ENCODE peak calls at places on chromosomes 12 and 14, in six cellular contexts. One of them, this sample, is unnamed. For H3K36me3, the result is how much of the 10 kb centered on the place peaks cover.

GRCh38 chr14:63282997-63283396 is 35.7 kb downstream of the GPHB5 start:
- DNase-seq in cardiac muscle cell: no peak
- DNase-seq in colonic mucosa: no peak
- DNase-seq in HCT116: no peak
- DNase-seq in pancreas: no peak
- DNase-seq in sigmoid colon: no peak
- DNase-seq in this sample: no peak

GRCh38 chr12:122067966-122068365 is 10.6 kb upstream of the MLXIP start:
- DNase-seq in pancreas: no peak
- DNase-seq in cardiac muscle cell: no peak
- DNase-seq in HCT116: no peak
- DNase-seq in colonic mucosa: no peak
- DNase-seq in sigmoid colon: peak
- DNase-seq in this sample: no peak

GRCh38 chr14:55473786-55474185 is 33.4 kb upstream of the TBPL2 start:
- DNase-seq in cardiac muscle cell: no peak
- DNase-seq in colonic mucosa: no peak
- DNase-seq in HCT116: no peak
- DNase-seq in sigmoid colon: no peak
- DNase-seq in pancreas: no peak
- DNase-seq in this sample: no peak

GRCh38 chr14:93319958-93320357 is 12.9 kb downstream of the BTBD7 start:
- DNase-seq in sigmoid colon: no peak
- DNase-seq in pancreas: no peak
- DNase-seq in cardiac muscle cell: no peak
- DNase-seq in HCT116: no peak
- DNase-seq in colonic mucosa: no peak
- DNase-seq in this sample: no peak

GRCh38 chr14:103260629-103261124 is 73.4 kb upstream of the EIF5 start:
- DNase-seq in HCT116: no peak
- DNase-seq in cardiac muscle cell: no peak
- DNase-seq in colonic mucosa: peak
- DNase-seq in sigmoid colon: peak
- DNase-seq in pancreas: peak
- DNase-seq in this sample: no peak

GRCh38 chr14:71863049-71863448 is 69.2 kb upstream of the RGS6 start:
- DNase-seq in pancreas: no peak
- DNase-seq in HCT116: no peak
- DNase-seq in sigmoid colon: no peak
- DNase-seq in colonic mucosa: no peak
- DNase-seq in cardiac muscle cell: no peak
- DNase-seq in this sample: no peak

GRCh38 chr12:1593232-1594044 is 943 bp downstream of the FBXL14 start:
- DNase-seq in HCT116: no peak
- DNase-seq in colonic mucosa: peak
- DNase-seq in cardiac muscle cell: peak
- DNase-seq in pancreas: peak
- DNase-seq in sigmoid colon: peak
- DNase-seq in this sample: peak

GRCh38 chr14:24556756-24557155 is 19.3 kb downstream of the CTSG start:
- DNase-seq in pancreas: no peak
- DNase-seq in colonic mucosa: no peak
- DNase-seq in cardiac muscle cell: no peak
- DNase-seq in HCT116: no peak
- DNase-seq in sigmoid colon: no peak
- DNase-seq in this sample: no peak

GRCh38 chr12:10310926-10311705 is 3.4 kb downstream of the KLRD1 start:
- DNase-seq in HCT116: no peak
- DNase-seq in sigmoid colon: no peak
- DNase-seq in pancreas: no peak
- DNase-seq in cardiac muscle cell: no peak
- DNase-seq in colonic mucosa: no peak
- DNase-seq in this sample: no peak

GRCh38 chr14:32998433-32998832 is 59.8 kb downstream of the NPAS3 start:
- DNase-seq in pancreas: no peak
- DNase-seq in colonic mucosa: no peak
- DNase-seq in cardiac muscle cell: no peak
- DNase-seq in HCT116: no peak
- DNase-seq in sigmoid colon: no peak
- DNase-seq in this sample: no peak
- TF ChIP-seq CTCF in pancreas: no peak
- TF ChIP-seq CTCF in colonic mucosa: peak
- TF ChIP-seq CTCF in cardiac muscle cell: peak
- TF ChIP-seq CTCF in HCT116: no peak
- TF ChIP-seq CTCF in sigmoid colon: no peak
- TF ChIP-seq CTCF in this sample: peak

DNA sequence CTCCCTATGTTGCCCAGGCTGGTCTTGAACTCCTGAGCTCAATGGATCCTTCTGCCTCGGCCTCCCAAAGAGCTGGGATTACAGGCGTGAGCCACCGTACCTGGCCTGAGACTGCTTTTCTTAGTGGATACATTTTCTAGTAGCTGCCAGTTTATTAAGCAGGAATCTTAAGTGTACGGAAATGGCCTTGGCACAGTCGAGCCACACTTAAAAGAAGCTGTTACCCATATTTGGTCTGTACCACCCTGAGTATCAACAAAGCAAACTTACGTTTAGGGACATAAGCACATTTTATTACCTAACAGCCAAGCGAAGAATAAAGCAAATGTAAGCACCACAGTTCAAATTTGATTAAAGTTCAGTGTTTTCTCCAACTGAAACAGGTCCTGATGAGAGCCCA is 50.7 kb upstream of the NR2C1 start:
- DNase-seq in colonic mucosa: no peak
- DNase-seq in HCT116: no peak
- DNase-seq in cardiac muscle cell: no peak
- DNase-seq in pancreas: no peak
- DNase-seq in sigmoid colon: no peak
- DNase-seq in this sample: peak
- H3K36me3 ChIP-seq in colonic mucosa: under half
- H3K36me3 ChIP-seq in HCT116: under half
- H3K36me3 ChIP-seq in cardiac muscle cell: under half
- H3K36me3 ChIP-seq in pancreas: under half
- H3K36me3 ChIP-seq in sigmoid colon: under half
- H3K36me3 ChIP-seq in this sample: under half

GRCh38 chr14:56715938-56716337 is 94.3 kb downstream of the OTX2 start:
- DNase-seq in cardiac muscle cell: no peak
- DNase-seq in HCT116: no peak
- DNase-seq in sigmoid colon: no peak
- DNase-seq in colonic mucosa: no peak
- DNase-seq in pancreas: no peak
- DNase-seq in this sample: no peak
- TF ChIP-seq CTCF in cardiac muscle cell: no peak
- TF ChIP-seq CTCF in HCT116: no peak
- TF ChIP-seq CTCF in sigmoid colon: no peak
- TF ChIP-seq CTCF in colonic mucosa: no peak
- TF ChIP-seq CTCF in pancreas: no peak
- TF ChIP-seq CTCF in this sample: no peak

GRCh38 chr14:67365476-67365875 is 5.3 kb downstream of the EIF2S1 start:
- DNase-seq in pancreas: no peak
- DNase-seq in sigmoid colon: no peak
- DNase-seq in colonic mucosa: no peak
- DNase-seq in cardiac muscle cell: no peak
- DNase-seq in HCT116: no peak
- DNase-seq in this sample: no peak
- H3K36me3 ChIP-seq in pancreas: under half
- H3K36me3 ChIP-seq in sigmoid colon: under half
- H3K36me3 ChIP-seq in colonic mucosa: under half
- H3K36me3 ChIP-seq in cardiac muscle cell: half or more
- H3K36me3 ChIP-seq in HCT116: under half
- H3K36me3 ChIP-seq in this sample: under half

GRCh38 chr14:94768521-94769412 is 1.1 kb downstream of the GSC start:
- DNase-seq in HCT116: no peak
- DNase-seq in sigmoid colon: peak
- DNase-seq in cardiac muscle cell: no peak
- DNase-seq in colonic mucosa: no peak
- DNase-seq in pancreas: no peak
- DNase-seq in this sample: peak
- TF ChIP-seq CTCF in HCT116: no peak
- TF ChIP-seq CTCF in sigmoid colon: no peak
- TF ChIP-seq CTCF in cardiac muscle cell: no peak
- TF ChIP-seq CTCF in colonic mucosa: no peak
- TF ChIP-seq CTCF in pancreas: no peak
- TF ChIP-seq CTCF in this sample: no peak

DNA sequence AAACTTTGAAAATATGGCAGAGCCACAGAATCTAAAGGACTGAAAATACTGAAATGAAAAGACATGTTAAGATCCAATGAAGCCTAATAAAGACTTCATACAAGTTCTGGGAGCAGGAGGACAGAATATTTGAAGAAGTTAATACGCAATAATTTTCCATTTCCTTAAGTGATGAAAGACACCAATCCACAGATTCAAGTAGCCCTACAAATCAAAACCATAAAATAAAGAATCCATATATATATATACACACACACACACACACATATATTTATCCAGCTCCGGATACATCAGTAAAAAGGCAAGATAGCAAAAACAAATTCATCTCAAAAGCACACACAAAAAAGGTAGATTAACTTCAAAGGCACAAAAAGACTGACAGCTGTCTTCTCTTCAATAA is 5.7 kb downstream of the NAP1L1 start:
- DNase-seq in HCT116: no peak
- DNase-seq in sigmoid colon: no peak
- DNase-seq in pancreas: no peak
- DNase-seq in cardiac muscle cell: no peak
- DNase-seq in colonic mucosa: no peak
- DNase-seq in this sample: no peak
- H3K36me3 ChIP-seq in HCT116: under half
- H3K36me3 ChIP-seq in sigmoid colon: under half
- H3K36me3 ChIP-seq in pancreas: under half
- H3K36me3 ChIP-seq in cardiac muscle cell: under half
- H3K36me3 ChIP-seq in colonic mucosa: under half
- H3K36me3 ChIP-seq in this sample: under half